ENCODE peak calls at places on chromosomes 5 and 9, in seven cellular contexts. M, H, B, D, Y, U and I are unnamed samples.

GRCh38 chr5:149015561-149015960 is 47.3 kb downstream of the SH3TC2 start:
- DNase-seq in M (no peak), H (no peak), B (no peak), D (no peak), Y (no peak), U (no peak), I (no peak)

GRCh38 chr5:42454216-42454995 is 31.2 kb downstream of the GHR start:
- DNase-seq in M (no peak), H (no peak), B (no peak), D (no peak), Y (no peak), U (no peak), I (no peak)

GRCh38 chr5:140964356-140964755 is 1.9 kb upstream of the PCDHAC2 start:
- DNase-seq in M (no peak), H (no peak), B (no peak), D (no peak), Y (no peak), U (no peak), I (no peak)

GRCh38 chr5:120609570-120609969 is 145.5 kb downstream of the PRR16 start:
- DNase-seq in M (no peak), H (no peak), B (no peak), D (no peak), Y (no peak), U (no peak), I (no peak)

GRCh38 chr5:77438057-77438456 is 54.1 kb downstream of the WDR41 start:
- DNase-seq in M (no peak), H (no peak), B (no peak), D (no peak), Y (no peak), U (no peak), I (no peak)

GRCh38 chr5:35230043-35230611 is at the start of gene PRLR:
- DNase-seq in M (peak; percentile 77), H (no peak), B (peak; percentile 74), D (peak; percentile 76), Y (no peak), U (peak; percentile 74), I (peak; percentile 27)

GRCh38 chr5:64330728-64331231 is 165.1 kb downstream of the RNF180 start:
- DNase-seq in M (no peak), H (no peak), B (peak; percentile 77), D (peak; percentile 66), Y (no peak), U (no peak), I (no peak)

GRCh38 chr5:375921-376871 is 54.7 kb downstream of the AHRR start:
- DNase-seq in M (no peak), H (peak; percentile 67), B (peak; percentile 63), D (no peak), Y (no peak), U (peak; percentile 47), I (no peak)

GRCh38 chr5:50853151-50853550 is 186.7 kb downstream of the PARP8 start:
- DNase-seq in M (no peak), H (peak; percentile 77), B (no peak), D (no peak), Y (no peak), U (no peak), I (no peak)

GRCh38 chr9:4939118-4939561 is 45.9 kb upstream of the JAK2 start:
- DNase-seq in M (no peak), H (no peak), B (no peak), D (no peak), Y (no peak), U (no peak), I (no peak)
- H3K4me1 ChIP-seq in M (no peaks in the 10 kb centered on the region), H (peaks cover 40% of the 10 kb centered on the region), B (peaks cover 77% of the 10 kb centered on the region), D (peaks cover 55% of the 10 kb centered on the region), Y (no peaks in the 10 kb centered on the region), U (peaks cover 8% of the 10 kb centered on the region), I (peaks cover 10% of the 10 kb centered on the region)

GRCh38 chr9:130191749-130192120 is 19.5 kb downstream of the NCS1 start:
- DNase-seq in M (no peak), H (no peak), B (no peak), D (no peak), Y (no peak), U (no peak), I (no peak)

GRCh38 chr9:130188860-130189481 is 16.8 kb downstream of the NCS1 start:
- DNase-seq in M (no peak), H (no peak), B (no peak), D (no peak), Y (no peak), U (no peak), I (no peak)

GRCh38 chr9:130187523-130187846 is 15.3 kb downstream of the NCS1 start:
- DNase-seq in M (no peak), H (no peak), B (no peak), D (no peak), Y (no peak), U (no peak), I (no peak)

GRCh38 chr9:130191068-130191748 is 19.0 kb downstream of the NCS1 start:
- DNase-seq in M (no peak), H (no peak), B (no peak), D (no peak), Y (no peak), U (no peak), I (no peak)

GRCh38 chr9:130189840-130190239 is 17.6 kb downstream of the NCS1 start:
- DNase-seq in M (no peak), H (no peak), B (no peak), D (no peak), Y (no peak), U (no peak), I (no peak)
- H3K27ac ChIP-seq in M (no peak overlapping the region), H (no peak overlapping the region), B (peak overlapping the region; percentile 93), D (no peak overlapping the region), Y (no peak overlapping the region), U (no peak overlapping the region), I (no peak overlapping the region)

GRCh38 chr9:137294091-137294683 is 7.9 kb downstream of the NRARP start:
- DNase-seq in M (peak; percentile 85), H (no peak), B (no peak), D (no peak), Y (peak; percentile 72), U (no peak), I (peak; percentile 78)
- H3K4me1 ChIP-seq in M (peaks cover 42% of the 10 kb centered on the region), H (peaks cover 32% of the 10 kb centered on the region), B (peaks cover 32% of the 10 kb centered on the region), D (no peaks in the 10 kb centered on the region), Y (peaks cover 23% of the 10 kb centered on the region), U (peaks cover 41% of the 10 kb centered on the region), I (peaks cover under 1% of the 10 kb centered on the region)

GRCh38 chr9:127539982-127540663 is 72.0 kb upstream of the STXBP1 start:
- DNase-seq in M (no peak), H (no peak), B (no peak), D (no peak), Y (no peak), U (no peak), I (no peak)
- H3K27ac ChIP-seq in M (no peak overlapping the region), H (no peak overlapping the region), B (peak overlapping the region; percentile 77), D (no peak overlapping the region), Y (peak overlapping the region; percentile 94), U (no peak overlapping the region), I (no peak overlapping the region)

DNA sequence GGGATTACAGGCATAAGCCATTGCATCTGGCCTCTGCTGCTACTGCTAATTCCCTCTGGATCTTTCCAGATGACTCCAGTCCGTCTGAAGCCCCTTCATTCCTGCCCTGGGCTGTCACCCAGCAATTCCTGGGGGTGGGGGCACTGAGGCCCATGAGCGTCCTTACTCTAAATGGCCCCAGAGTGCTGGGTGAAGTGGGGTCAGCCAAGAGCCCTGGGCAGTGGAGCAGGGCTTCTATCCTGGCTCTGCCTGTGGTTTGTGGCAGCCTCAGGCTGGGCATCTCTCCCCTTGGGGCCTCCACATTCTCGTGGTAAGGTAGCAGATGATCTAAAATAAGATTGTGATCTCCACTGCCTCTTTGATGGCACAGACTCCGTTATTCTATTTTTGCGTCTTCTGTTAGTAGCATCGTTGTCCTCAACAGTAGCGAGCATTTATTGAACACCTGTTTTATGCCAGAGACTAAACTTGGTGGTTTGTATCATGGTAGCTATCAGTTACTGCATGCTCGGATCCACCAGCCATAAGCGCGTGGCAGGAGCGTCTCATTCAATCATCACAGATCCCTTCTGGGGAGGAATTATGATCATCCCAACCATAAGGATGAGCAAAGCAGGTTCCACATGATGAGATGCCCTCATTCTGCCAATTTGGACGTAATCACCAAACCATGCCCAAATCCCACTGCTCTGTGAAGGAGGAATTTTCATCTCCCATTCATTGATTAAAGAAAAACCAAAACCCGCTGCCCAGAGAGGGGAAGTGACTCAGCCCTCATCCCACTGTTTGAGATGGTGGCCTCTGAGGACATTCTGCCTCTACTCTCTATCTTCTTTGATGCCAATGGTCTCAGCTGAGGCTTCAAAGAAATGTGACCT is 21.9 kb upstream of the DUSP1 start:
- DNase-seq in M (no peak), H (no peak), B (peak; percentile 60), D (peak; percentile 70), Y (no peak), U (no peak), I (no peak)
- H3K4me1 ChIP-seq in M (peaks cover 29% of the 10 kb centered on the region), H (peaks cover 36% of the 10 kb centered on the region), B (peaks cover 97% of the 10 kb centered on the region), D (peaks cover 72% of the 10 kb centered on the region), Y (peaks cover 50% of the 10 kb centered on the region), U (peaks cover 20% of the 10 kb centered on the region), I (no peaks in the 10 kb centered on the region)

GRCh38 chr5:119322948-119323629 is 32.7 kb upstream of the TNFAIP8 start:
- DNase-seq in M (no peak), H (no peak), B (no peak), D (no peak), Y (no peak), U (no peak), I (no peak)
- H3K27ac ChIP-seq in M (peak overlapping the region; percentile 79), H (peak overlapping the region; percentile 52), B (peak overlapping the region; percentile 75), D (peak overlapping the region; percentile 48), Y (peak overlapping the region; percentile 93), U (no peak overlapping the region), I (peak overlapping the region; percentile 31)

GRCh38 chr5:151580239-151580638 is 10.9 kb downstream of the FAT2 start:
- DNase-seq in M (no peak), H (no peak), B (no peak), D (no peak), Y (no peak), U (no peak), I (no peak)

GRCh38 chr5:151577566-151577965 is 13.6 kb downstream of the FAT2 start:
- DNase-seq in M (no peak), H (no peak), B (no peak), D (no peak), Y (no peak), U (no peak), I (no peak)

GRCh38 chr5:151581347-151581746 is 9.8 kb downstream of the FAT2 start:
- DNase-seq in M (no peak), H (no peak), B (no peak), D (no peak), Y (no peak), U (no peak), I (no peak)

GRCh38 chr5:151580858-151581257 is 10.3 kb downstream of the FAT2 start:
- DNase-seq in M (no peak), H (no peak), B (no peak), D (no peak), Y (no peak), U (no peak), I (no peak)

DNA sequence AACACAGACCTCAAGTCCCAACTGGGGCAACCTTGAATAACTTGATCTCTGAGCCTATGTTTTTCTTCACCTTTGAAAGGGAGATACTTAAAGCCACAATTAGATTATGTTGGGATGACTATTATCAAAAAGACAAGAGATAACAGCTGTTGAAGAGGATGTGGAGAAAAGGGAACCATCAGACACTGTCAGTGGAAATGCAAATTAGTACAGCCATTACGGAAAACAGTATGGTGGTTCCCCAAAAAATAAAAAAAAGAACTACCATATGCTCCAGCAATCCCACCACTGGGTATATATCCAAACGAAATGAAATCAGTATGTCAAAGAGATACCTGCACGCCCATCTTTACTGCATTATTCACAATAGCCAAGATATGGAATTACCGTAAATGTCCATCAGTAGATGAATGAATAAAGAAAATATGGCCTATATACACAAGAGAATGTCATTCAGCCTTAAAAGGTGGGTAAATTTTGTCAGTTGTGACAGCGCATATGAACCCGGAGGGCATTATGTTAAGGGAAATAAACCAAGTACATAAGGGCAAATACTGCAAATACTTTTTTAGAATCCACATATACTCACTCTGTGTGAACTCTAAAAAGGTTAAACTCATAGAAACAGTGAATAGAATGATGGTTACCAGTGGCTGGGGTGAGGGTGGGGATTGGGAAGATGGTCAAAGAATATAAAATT is 12.7 kb downstream of the FAT2 start:
- DNase-seq in M (no peak), H (no peak), B (no peak), D (no peak), Y (no peak), U (no peak), I (no peak)
- H3K4me1 ChIP-seq in M (no peaks in the 10 kb centered on the region), H (peaks cover 21% of the 10 kb centered on the region), B (no peaks in the 10 kb centered on the region), D (peaks cover 3% of the 10 kb centered on the region), Y (no peaks in the 10 kb centered on the region), U (no peaks in the 10 kb centered on the region), I (no peaks in the 10 kb centered on the region)